ENCODE peak calls at places on chromosomes 11 and 22, in ten cellular contexts. O, Y, H, Q, U, P, I, W, R and T are unnamed samples.

GRCh38 chr11:86192858-86193257 is 51.7 kb upstream of the EED start:
- DNase-seq in O (no peak), Y (no peak), H (no peak), Q (no peak), U (peak; percentile 30), P (no peak), I (no peak), W (no peak), R (no peak), T (no peak)

GRCh38 chr11:46472662-46472994 is 81.1 kb upstream of the CHRM4 start:
- DNase-seq in O (peak; percentile 23), Y (peak; percentile 73), H (no peak), Q (no peak), U (no peak), P (no peak), I (no peak), W (no peak), R (no peak), T (no peak)

GRCh38 chr22:23058481-23059336 is 11.6 kb upstream of the GNAZ start:
- DNase-seq in O (peak; percentile 12), Y (no peak), H (no peak), Q (peak; percentile 23), U (no peak), P (no peak), I (no peak), W (peak; percentile 76), R (no peak), T (no peak)

GRCh38 chr11:3686751-3687150 is 15.6 kb upstream of the CHRNA10 start:
- DNase-seq in O (no peak), Y (no peak), H (no peak), Q (no peak), U (no peak), P (peak; percentile 21), I (no peak), W (no peak), R (no peak), T (no peak)

GRCh38 chr22:22578702-22579424 is 19.8 kb upstream of the PRAME start:
- DNase-seq in O (no peak), Y (no peak), H (no peak), Q (no peak), U (no peak), P (peak; percentile 84), I (no peak), W (no peak), R (peak; percentile 54), T (no peak)

GRCh38 chr11:67700141-67700540 is 25.7 kb upstream of the ALDH3B2 start:
- DNase-seq in O (no peak), Y (no peak), H (no peak), Q (no peak), U (no peak), P (no peak), I (no peak), W (no peak), R (no peak), T (no peak)

GRCh38 chr11:20000393-20001134 is 159.7 kb downstream of the DBX1 start:
- DNase-seq in O (no peak), Y (no peak), H (no peak), Q (no peak), U (no peak), P (no peak), I (no peak), W (no peak), R (no peak), T (no peak)

GRCh38 chr11:70541176-70541575 is 142.8 kb downstream of the CTTN start:
- DNase-seq in O (no peak), Y (no peak), H (no peak), Q (peak; percentile 10), U (no peak), P (no peak), I (no peak), W (no peak), R (no peak), T (no peak)

GRCh38 chr11:1299621-1300020 is 9.8 kb downstream of the TOLLIP start:
- DNase-seq in O (no peak), Y (no peak), H (no peak), Q (no peak), U (no peak), P (no peak), I (no peak), W (peak; percentile 83), R (no peak), T (no peak)

GRCh38 chr11:47577460-47578041 is 1.2 kb downstream of the KBTBD4 start:
- DNase-seq in O (no peak), Y (no peak), H (no peak), Q (no peak), U (no peak), P (no peak), I (no peak), W (no peak), R (no peak), T (no peak)

GRCh38 chr11:86740628-86741488 is 59.5 kb upstream of the PRSS23 start:
- DNase-seq in O (peak; percentile 92), Y (peak; percentile 96), H (no peak), Q (no peak), U (no peak), P (peak; percentile 99), I (no peak), W (no peak), R (peak; percentile 98), T (peak; percentile 39)

GRCh38 chr11:97019754-97020153 is 629.9 kb downstream of the JRKL start:
- DNase-seq in O (no peak), Y (no peak), H (no peak), Q (no peak), U (no peak), P (no peak), I (no peak), W (no peak), R (no peak), T (no peak)

GRCh38 chr22:20079745-20080444 is at the start of gene DGCR8:
- DNase-seq in O (peak; percentile 93), Y (peak; percentile 65), H (peak; percentile 98), Q (peak; percentile 95), U (peak; percentile 91), P (peak; percentile 93), I (peak; percentile 80), W (peak; percentile 98), R (peak; percentile 94), T (peak; percentile 56)
- TF ChIP-seq CTCF in O (no peak), Y (no peak), H (no peak), Q (no peak), U (no peak), P (no peak), I (no peak), W (no peak), R (no peak), T (no peak)

GRCh38 chr11:118774032-118774431 is 16.9 kb downstream of the DDX6 start:
- DNase-seq in O (no peak), Y (no peak), H (no peak), Q (no peak), U (no peak), P (no peak), I (no peak), W (no peak), R (no peak), T (no peak)

GRCh38 chr11:118783724-118784495 is 7.1 kb downstream of the DDX6 start:
- DNase-seq in O (no peak), Y (no peak), H (no peak), Q (no peak), U (no peak), P (no peak), I (no peak), W (no peak), R (no peak), T (no peak)

GRCh38 chr11:118778898-118779297 is 12.1 kb downstream of the DDX6 start:
- DNase-seq in O (no peak), Y (no peak), H (no peak), Q (no peak), U (no peak), P (no peak), I (no peak), W (no peak), R (no peak), T (no peak)
- TF ChIP-seq CTCF in O (no peak), Y (no peak), H (no peak), Q (no peak), U (no peak), P (no peak), I (no peak), W (no peak), R (no peak), T (no peak)

GRCh38 chr11:110119317-110119716 is 26.1 kb downstream of the ZC3H12C start:
- DNase-seq in O (no peak), Y (no peak), H (no peak), Q (no peak), U (no peak), P (no peak), I (no peak), W (no peak), R (no peak), T (no peak)
- TF ChIP-seq CTCF in O (no peak), Y (no peak), H (no peak), Q (no peak), U (no peak), P (no peak), I (no peak), W (no peak), R (no peak), T (no peak)

GRCh38 chr22:43094085-43094484 is 4.9 kb upstream of the TTLL1 start:
- DNase-seq in O (peak; percentile 84), Y (peak; percentile 98), H (no peak), Q (peak; percentile 75), U (peak; percentile 79), P (peak; percentile 26), I (peak; percentile 85), W (no peak), R (peak; percentile 16), T (no peak)

GRCh38 chr22:43088979-43089717 is at the start of gene TTLL1:
- DNase-seq in O (peak; percentile 85), Y (peak; percentile 85), H (peak; percentile 95), Q (peak; percentile 93), U (peak; percentile 91), P (peak; percentile 85), I (peak; percentile 94), W (peak; percentile 96), R (peak; percentile 82), T (peak; percentile 95)

GRCh38 chr22:43092085-43092484 is 2.9 kb upstream of the TTLL1 start:
- DNase-seq in O (no peak), Y (peak; percentile 34), H (no peak), Q (no peak), U (no peak), P (no peak), I (peak; percentile 72), W (no peak), R (no peak), T (no peak)

GRCh38 chr22:43088616-43088978 is 594 bp downstream of the TTLL1 start:
- DNase-seq in O (no peak), Y (no peak), H (no peak), Q (no peak), U (no peak), P (no peak), I (no peak), W (no peak), R (no peak), T (peak; percentile 12)

DNA sequence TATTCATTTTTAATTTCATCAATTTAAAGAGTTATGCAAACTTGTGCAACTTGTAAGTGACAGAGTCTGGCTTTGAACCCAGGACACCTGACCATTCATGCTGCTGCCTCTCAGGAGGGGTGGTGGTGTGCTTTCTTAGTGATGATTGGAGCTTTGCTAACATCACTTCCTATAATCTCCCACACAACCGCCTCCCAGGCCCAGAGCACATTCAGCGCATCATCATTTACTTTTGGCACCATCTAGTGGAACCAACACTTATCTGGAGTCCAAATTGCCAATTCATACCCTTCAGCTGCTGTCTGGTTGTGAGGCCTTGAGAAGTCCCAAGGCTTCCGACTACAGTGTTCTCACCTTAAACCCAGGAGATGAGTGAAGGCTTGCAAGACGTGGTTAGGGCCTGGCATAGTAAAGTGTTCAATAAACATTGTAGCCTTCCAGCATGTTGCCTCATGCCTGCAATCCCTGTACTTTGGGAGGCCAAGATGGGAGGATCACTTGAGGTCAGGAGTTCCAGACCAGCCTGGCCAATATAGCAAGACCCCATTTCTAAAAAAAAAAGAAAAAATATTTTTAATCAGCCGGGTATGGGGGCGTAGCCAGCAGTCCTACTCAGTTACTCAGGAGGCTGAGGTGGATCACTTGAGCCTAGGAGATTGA is 1.1 kb upstream of the TTLL1 start:
- DNase-seq in O (peak; percentile 84), Y (peak; percentile 80), H (peak; percentile 87), Q (no peak), U (peak; percentile 87), P (peak; percentile 89), I (peak; percentile 89), W (peak; percentile 91), R (peak; percentile 84), T (peak; percentile 78)
- TF ChIP-seq CTCF in O (peak; percentile 70), Y (peak; percentile 55), H (peak; percentile 59), Q (no peak), U (peak; percentile 81), P (peak; percentile 43), I (peak; percentile 45), W (no peak), R (peak; percentile 35), T (peak; percentile 46)